ENCODE peak calls at places on chromosomes 12 and 14, in nine cellular contexts. R is T-cell; P is fibroblast of mammary gland; J is NCI-H2171 treated with DMSO at 0.1 percent for 48 hours; Y is NCI-H1417; G is stimulated activated CD8-positive, alpha-beta memory T cell treated with anti-CD3 and anti-CD28 coated beads, Interleukin-4, amount 100 ng/mL, for 1 hour; X is fibroblast of villous mesenchyme; Z is HS-5; N is H7. A is an unnamed sample.
A peak's percentile ranks its signal among the peaks of the same experiment; 100 is the strongest.

GRCh38 chr14:100124551-100125088 is 34.8 kb downstream of the DEGS2 start:
- DNase-seq in R (no peak), P (no peak), J (no peak), Y (peak; percentile 44), G (no peak), X (no peak), Z (no peak), N (no peak), A (no peak)

GRCh38 chr12:108647936-108648287 is 14.2 kb upstream of the SELPLG start:
- DNase-seq in R (no peak), P (no peak), J (no peak), Y (no peak), G (no peak), X (no peak), Z (no peak), N (no peak), A (no peak)

GRCh38 chr12:69097619-69098368 is 141.6 kb upstream of the CPSF6 start:
- DNase-seq in R (no peak), P (peak; percentile 51), J (no peak), Y (no peak), G (no peak), X (no peak), Z (peak; percentile 32), N (no peak), A (no peak)

GRCh38 chr12:50718760-50719159 is 45.1 kb upstream of the ATF1 start:
- DNase-seq in R (no peak), P (no peak), J (no peak), Y (no peak), G (no peak), X (no peak), Z (no peak), N (no peak), A (no peak)

GRCh38 chr12:5963515-5963914 is 18.5 kb upstream of the ANO2 start:
- DNase-seq in R (no peak), P (no peak), J (no peak), Y (no peak), G (no peak), X (no peak), Z (no peak), N (no peak), A (no peak)

GRCh38 chr12:57001448-57001906 is 4.9 kb downstream of the ZBTB39 start:
- DNase-seq in R (peak; percentile 53), P (peak; percentile 65), J (peak; percentile 6), Y (peak; percentile 56), G (peak; percentile 30), X (peak; percentile 78), Z (no peak), N (peak; percentile 91), A (no peak)

GRCh38 chr12:92144631-92145480 is 790 bp downstream of the BTG1 start:
- DNase-seq in R (peak; percentile 67), P (peak; percentile 65), J (peak; percentile 56), Y (peak; percentile 97), G (peak; percentile 38), X (no peak), Z (no peak), N (peak; percentile 45), A (no peak)

GRCh38 chr14:61103541-61104339 is 122.7 kb downstream of the SLC38A6 start:
- DNase-seq in R (no peak), P (peak; percentile 98), J (no peak), Y (no peak), G (no peak), X (peak; percentile 96), Z (peak; percentile 89), N (peak; percentile 57), A (no peak)

GRCh38 chr12:41189395-41190251 is 1.5 kb downstream of the PDZRN4 start:
- DNase-seq in R (no peak), P (peak; percentile 13), J (peak; percentile 38), Y (peak; percentile 84), G (no peak), X (peak; percentile 6), Z (no peak), N (peak; percentile 26), A (no peak)

GRCh38 chr12:132686831-132687210 is 321 bp downstream of the POLE start:
- DNase-seq in R (no peak), P (no peak), J (no peak), Y (peak; percentile 77), G (no peak), X (no peak), Z (no peak), N (no peak), A (no peak)

GRCh38 chr12:44847888-44848770 is 28.0 kb downstream of the NELL2 start:
- DNase-seq in R (peak; percentile 61), P (no peak), J (no peak), Y (no peak), G (no peak), X (no peak), Z (no peak), N (no peak), A (no peak)

GRCh38 chr14:100031506-100032281 is 33.5 kb upstream of the EVL start:
- DNase-seq in R (no peak), P (peak; percentile 99), J (no peak), Y (no peak), G (no peak), X (peak; percentile 98), Z (peak; percentile 96), N (no peak), A (no peak)

GRCh38 chr14:105881021-105881930 is 354.9 kb downstream of the TMEM121 start:
- DNase-seq in R (peak; percentile 9), P (no peak), J (no peak), Y (no peak), G (no peak), X (no peak), Z (no peak), N (no peak), A (no peak)

GRCh38 chr12:120115692-120116442 is 686 bp downstream of the RAB35 start:
- DNase-seq in R (no peak), P (peak; percentile 46), J (peak; percentile 23), Y (peak; percentile 39), G (no peak), X (peak; percentile 31), Z (no peak), N (no peak), A (no peak)

GRCh38 chr12:75086086-75087038 is 123.3 kb downstream of the KCNC2 start:
- DNase-seq in R (no peak), P (peak; percentile 81), J (peak; percentile 7), Y (no peak), G (no peak), X (peak; percentile 29), Z (peak; percentile 49), N (no peak), A (no peak)

GRCh38 chr12:12776261-12776660 is 9.2 kb upstream of the APOLD1 start:
- DNase-seq in R (no peak), P (no peak), J (peak; percentile 29), Y (peak; percentile 86), G (no peak), X (no peak), Z (no peak), N (no peak), A (no peak)

GRCh38 chr12:42382013-42382696 is 56.2 kb downstream of the PPHLN1 start:
- DNase-seq in R (no peak), P (peak; percentile 38), J (no peak), Y (no peak), G (no peak), X (peak; percentile 51), Z (no peak), N (peak; percentile 14), A (no peak)

GRCh38 chr12:117732761-117733160 is 236.0 kb downstream of the KSR2 start:
- DNase-seq in R (no peak), P (no peak), J (peak; percentile 78), Y (no peak), G (no peak), X (no peak), Z (no peak), N (no peak), A (no peak)